ENCODE peak calls at places on chromosomes 4 and X, in five cellular contexts. F, H, O, Z and N are unnamed samples.
A peak's percentile ranks its signal among the peaks of the same experiment; 100 is the strongest.

GRCh38 chr4:152063301-152064235 is 302.8 kb upstream of the GATB start:
- DNase-seq in F (no peak), H (no peak), O (peak; percentile 70), Z (peak; percentile 50), N (no peak)

GRCh38 chr4:137471895-137472294 is 60.4 kb downstream of the PCDH18 start:
- DNase-seq in F (peak; percentile 51), H (no peak), O (no peak), Z (peak; percentile 73), N (no peak)

GRCh38 chrX:54030329-54030728 is 13.9 kb downstream of the PHF8 start:
- DNase-seq in F (no peak), H (no peak), O (no peak), Z (no peak), N (no peak)

GRCh38 chr4:76634239-76634638 is 199.2 kb downstream of the SHROOM3 start:
- DNase-seq in F (peak; percentile 62), H (no peak), O (no peak), Z (peak; percentile 84), N (no peak)

GRCh38 chr4:33954759-33955158 is 2289.6 kb downstream of the ARAP2 start:
- DNase-seq in F (no peak), H (no peak), O (no peak), Z (no peak), N (no peak)

GRCh38 chrX:5876984-5877655 is 351.5 kb downstream of the NLGN4X start:
- DNase-seq in F (no peak), H (no peak), O (peak; percentile 68), Z (peak; percentile 0), N (peak; percentile 74)

GRCh38 chrX:105375816-105376215 is 155.3 kb upstream of the TEX13A start:
- DNase-seq in F (peak; percentile 85), H (no peak), O (no peak), Z (no peak), N (no peak)

GRCh38 chrX:12447448-12448154 is 309.3 kb downstream of the FRMPD4 start:
- DNase-seq in F (peak; percentile 90), H (no peak), O (peak; percentile 43), Z (peak; percentile 27), N (no peak)

GRCh38 chr4:77156912-77157858 is at the start of gene CCNG2:
- DNase-seq in F (peak; percentile 97), H (no peak), O (peak; percentile 96), Z (peak; percentile 96), N (peak; percentile 91)

GRCh38 chr4:150216725-150217124 is 138.5 kb downstream of the DCLK2 start:
- DNase-seq in F (no peak), H (no peak), O (no peak), Z (no peak), N (no peak)

GRCh38 chr4:107561481-107561880 is 158.6 kb downstream of the PAPSS1 start:
- DNase-seq in F (peak; percentile 12), H (no peak), O (no peak), Z (no peak), N (no peak)

GRCh38 chr4:90443231-90443630 is 316.0 kb downstream of the CCSER1 start:
- DNase-seq in F (no peak), H (no peak), O (no peak), Z (no peak), N (no peak)

GRCh38 chr4:56976283-56976877 is 1.0 kb downstream of the NOA1 start:
- DNase-seq in F (no peak), H (no peak), O (no peak), Z (peak; percentile 55), N (peak; percentile 44)

DNA sequence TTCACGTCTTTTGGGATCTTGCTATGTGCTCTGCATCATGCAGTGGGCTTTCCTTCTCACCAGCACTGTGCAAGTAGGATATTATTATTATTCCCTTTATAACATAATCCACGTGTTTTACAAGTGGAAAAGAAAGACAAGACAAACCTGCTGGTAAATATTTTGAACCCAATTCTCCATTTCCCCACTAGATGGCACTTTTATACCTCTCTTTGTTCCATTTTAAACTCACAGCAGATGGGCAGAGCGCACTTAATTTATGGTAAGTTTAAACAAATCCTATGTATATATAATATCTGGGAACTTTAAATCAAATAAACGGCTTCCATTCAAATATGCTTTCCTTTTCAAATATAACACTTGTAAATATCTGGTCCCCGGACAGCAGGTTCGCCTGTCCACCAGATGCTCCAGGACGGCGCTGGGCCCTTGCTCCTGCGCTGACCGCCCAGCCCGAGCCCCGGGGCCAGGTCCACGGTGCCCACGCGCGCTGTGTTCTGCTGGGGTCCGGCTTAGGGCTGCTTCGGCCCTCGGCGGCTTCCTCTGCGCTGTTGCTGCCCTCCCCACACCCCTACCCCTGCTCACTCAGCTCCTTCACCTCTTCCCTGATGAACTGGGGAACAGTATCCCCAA is 31.1 kb downstream of the F11 start:
- DNase-seq in F (peak; percentile 81), H (no peak), O (peak; percentile 73), Z (peak; percentile 60), N (peak; percentile 74)
- H2AFZ ChIP-seq in F (no peak overlapping the region), H (no peak overlapping the region), O (no peak overlapping the region), Z (no peak overlapping the region), N (no peak overlapping the region)

GRCh38 chrX:154360155-154360713 is 14.2 kb downstream of the FLNA start:
- DNase-seq in F (no peak), H (no peak), O (no peak), Z (no peak), N (no peak)
- H3K4me1 ChIP-seq in F (no peaks in the 10 kb centered on the region), H (no peaks in the 10 kb centered on the region), O (no peaks in the 10 kb centered on the region), Z (no peaks in the 10 kb centered on the region), N (no peaks in the 10 kb centered on the region)

GRCh38 chr4:98969813-98970212 is 25.7 kb upstream of the METAP1 start:
- DNase-seq in F (no peak), H (no peak), O (no peak), Z (no peak), N (no peak)

GRCh38 chr4:98967916-98968315 is 27.6 kb upstream of the METAP1 start:
- DNase-seq in F (no peak), H (no peak), O (no peak), Z (no peak), N (no peak)

DNA sequence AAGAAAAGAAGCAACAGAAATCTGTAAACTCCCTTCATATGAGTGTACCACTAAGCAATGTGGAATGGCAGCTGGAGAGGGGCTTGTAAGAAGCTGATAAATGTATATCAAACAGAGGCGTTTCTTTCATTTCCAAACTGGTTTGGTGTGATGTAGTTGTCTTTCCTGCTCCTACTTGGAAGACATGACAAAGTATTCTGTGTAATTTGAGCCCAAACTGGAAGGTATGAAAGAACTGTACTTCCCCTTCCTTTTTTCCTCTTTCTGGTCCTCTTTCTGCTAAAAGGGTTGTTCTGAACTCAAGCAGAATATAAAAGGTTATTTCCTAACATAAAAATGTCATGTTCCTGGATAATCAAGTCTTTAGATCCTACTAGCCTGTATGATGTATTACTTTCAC is 25.1 kb upstream of the METAP1 start:
- DNase-seq in F (no peak), H (no peak), O (no peak), Z (no peak), N (peak; percentile 66)
- H3K4me2 ChIP-seq in F (no peak overlapping the region), H (no peak overlapping the region), O (no peak overlapping the region), Z (no peak overlapping the region), N (peak overlapping the region; percentile 53)

DNA sequence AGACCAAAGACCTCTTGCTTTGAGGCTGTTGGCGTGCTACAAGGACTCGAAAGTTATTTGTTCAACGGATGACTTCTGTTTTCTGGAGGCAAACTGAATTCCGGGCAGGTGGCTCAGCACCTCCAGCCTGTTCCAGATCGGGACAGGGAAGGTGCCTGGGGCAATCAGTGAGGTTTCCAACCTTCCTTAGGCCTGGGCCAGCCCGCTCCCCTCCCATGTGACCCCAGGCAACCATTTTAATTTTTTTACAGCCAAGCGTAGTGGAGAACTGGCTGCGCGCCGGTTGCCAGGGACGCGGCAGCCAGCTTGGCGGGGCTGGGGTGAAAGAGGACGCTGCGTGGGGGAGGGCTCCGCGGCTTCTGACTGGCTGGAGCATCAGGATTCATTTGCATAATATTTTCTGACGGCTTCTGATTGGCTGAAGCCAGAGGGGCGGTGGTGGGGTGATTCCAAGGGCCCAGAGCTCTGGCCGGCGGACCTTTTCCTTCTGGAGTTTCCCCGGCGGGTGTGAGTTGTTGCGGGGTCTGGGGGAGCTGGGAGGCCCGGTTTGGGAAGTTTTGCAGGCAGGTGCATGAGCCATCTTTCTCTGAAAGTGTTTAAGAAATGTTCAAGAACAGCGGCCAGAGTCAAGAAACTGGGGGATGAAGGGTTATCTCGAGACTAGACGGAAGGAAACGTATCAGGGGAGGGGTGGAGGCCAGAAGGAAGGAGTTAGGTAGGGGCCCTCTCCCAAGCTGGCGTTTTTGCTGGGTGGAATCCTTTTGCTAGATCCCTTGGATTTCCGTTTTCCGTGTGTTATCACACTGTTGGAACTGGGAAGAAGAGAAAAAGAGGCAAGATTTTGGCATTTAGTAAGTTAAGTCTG is at the start of gene MID1IP1:
- DNase-seq in F (peak; percentile 93), H (no peak), O (peak; percentile 93), Z (peak; percentile 91), N (no peak)
- H2AFZ ChIP-seq in F (no peak within 1 kb of the TSS), H (peak within 1 kb of the TSS; percentile 34), O (no peak within 1 kb of the TSS), Z (peak within 1 kb of the TSS; percentile 78), N (no peak within 1 kb of the TSS)

DNA sequence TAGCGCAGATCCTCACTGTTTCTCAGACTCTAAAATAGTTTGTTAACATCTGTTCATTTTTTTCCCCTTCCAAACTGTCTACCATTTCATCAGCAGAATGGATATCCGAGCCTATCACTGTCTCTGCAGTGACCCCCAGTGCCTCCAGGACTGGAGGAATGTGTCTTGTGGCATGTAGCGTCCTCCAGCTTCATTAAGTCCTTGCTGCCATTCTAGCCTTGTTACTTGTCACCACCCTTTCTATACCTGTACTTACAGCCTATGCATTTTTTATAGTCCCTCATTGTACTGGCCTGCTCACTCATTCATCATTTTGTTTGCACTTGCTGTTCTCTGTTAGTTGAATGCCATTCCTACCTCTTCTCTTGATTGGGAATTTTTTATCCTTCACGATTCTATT is 179.1 kb downstream of the BMPR1B start:
- DNase-seq in F (no peak), H (no peak), O (no peak), Z (no peak), N (no peak)
- H3K4me1 ChIP-seq in F (peaks cover 3% of the 10 kb centered on the region), H (no peaks in the 10 kb centered on the region), O (no peaks in the 10 kb centered on the region), Z (peaks cover 16% of the 10 kb centered on the region), N (no peaks in the 10 kb centered on the region)